ENCODE peak calls at places on chromosomes 2 and 18, in five cellular contexts. V, G, I, R and F are unnamed samples.

GRCh38 chr18:28559511-28559910 is 382.6 kb upstream of the CDH2 start:
- DNase-seq in V (no peak), G (no peak), I (no peak), R (no peak), F (no peak)

GRCh38 chr2:233075966-233076339 is 15.8 kb downstream of the INPP5D start:
- DNase-seq in R (no peak), V (no peak), G (no peak), I (no peak), F (no peak)

GRCh38 chr2:223047260-223047761 is 4.7 kb upstream of the KCNE4 start:
- DNase-seq in R (peak; percentile 51), G (no peak), V (no peak), I (no peak), F (no peak)

GRCh38 chr2:3617198-3617890 is 22.4 kb downstream of the COLEC11 start:
- DNase-seq in R (no peak), G (no peak), I (no peak), V (no peak), F (no peak)

GRCh38 chr2:28980368-28981015 is 606 bp upstream of the TOGARAM2 start:
- DNase-seq in I (no peak), V (no peak), R (no peak), G (no peak), F (no peak)

GRCh38 chr2:161223139-161223732 is 63.0 kb downstream of the TANK start:
- DNase-seq in V (no peak), R (peak; percentile 26), G (no peak), I (no peak), F (peak; percentile 40)

GRCh38 chr2:3662239-3662638 is 4.2 kb downstream of the ALLC start:
- DNase-seq in I (no peak), G (no peak), V (no peak), R (no peak), F (no peak)

GRCh38 chr2:170922683-170923494 is 6.2 kb upstream of the GORASP2 start:
- DNase-seq in I (no peak), G (no peak), R (no peak), V (no peak), F (peak; percentile 4)

GRCh38 chr2:32825291-32825712 is 121.5 kb upstream of the LTBP1 start:
- DNase-seq in V (no peak), G (no peak), R (no peak), I (peak; percentile 19), F (no peak)

GRCh38 chr2:233844064-233844807 is 10.1 kb downstream of the HJURP start:
- DNase-seq in R (no peak), I (no peak), G (no peak), V (no peak), F (no peak)